ENCODE peak calls at places on chromosomes 16 and 17, in nine cellular contexts. V is breast epithelium, E is adrenal gland, I is A549, K is GM12878, R is heart left ventricle, F is body of pancreas, M is H1, Y is ovary. T is an unnamed sample.

GRCh38 chr16:16137110-16137509 is 86.2 kb downstream of the ABCC6 start:
- DNase-seq in V (no peak), E (no peak), I (no peak), K (no peak), R (no peak), F (no peak), M (no peak), Y (no peak), T (no peak)

GRCh38 chr17:16255481-16255901 is 38.5 kb downstream of the PIGL start:
- DNase-seq in V (no peak), E (peak; percentile 74), I (no peak), K (no peak), R (peak; percentile 64), F (peak; percentile 88), M (peak; percentile 7), Y (peak; percentile 78), T (no peak)

GRCh38 chr17:7224661-7225111 is 4.9 kb downstream of the ACADVL start:
- DNase-seq in V (no peak), E (peak; percentile 68), I (no peak), K (no peak), R (no peak), F (peak; percentile 26), M (no peak), Y (no peak), T (no peak)

GRCh38 chr16:24135624-24136296 is 120.4 kb upstream of the CACNG3 start:
- DNase-seq in V (no peak), E (no peak), I (no peak), K (no peak), R (no peak), F (no peak), M (no peak), Y (no peak), T (no peak)

GRCh38 chr16:12546918-12547607 is 256.6 kb downstream of the CPPED1 start:
- DNase-seq in V (no peak), E (no peak), I (no peak), K (peak; percentile 89), R (no peak), F (no peak), M (no peak), Y (no peak), T (peak; percentile 75)

GRCh38 chr17:2405247-2405926 is 4.5 kb upstream of the MNT start:
- DNase-seq in V (no peak), E (peak; percentile 20), I (peak; percentile 67), K (no peak), R (no peak), F (no peak), M (no peak), Y (no peak), T (peak; percentile 35)

GRCh38 chr17:40884708-40885512 is at the start of gene KRT20:
- DNase-seq in V (no peak), E (no peak), I (no peak), K (no peak), R (no peak), F (no peak), M (no peak), Y (no peak), T (no peak)

GRCh38 chr16:1613240-1613639 is 1.1 kb downstream of the CRAMP1 start:
- DNase-seq in V (no peak), E (peak; percentile 33), I (no peak), K (no peak), R (no peak), F (no peak), M (no peak), Y (no peak), T (peak; percentile 40)

GRCh38 chr16:75323198-75323597 is 71.8 kb upstream of the BCAR1 start:
- DNase-seq in V (no peak), E (no peak), I (no peak), K (no peak), R (no peak), F (no peak), M (no peak), Y (no peak), T (no peak)

GRCh38 chr17:82985973-82986372 is 93.4 kb upstream of the METRNL start:
- DNase-seq in V (peak; percentile 81), E (no peak), I (no peak), K (no peak), R (peak; percentile 20), F (peak; percentile 55), M (no peak), Y (no peak), T (no peak)

GRCh38 chr16:48916566-48916965 is 306.6 kb upstream of the N4BP1 start:
- DNase-seq in V (no peak), E (no peak), I (no peak), K (no peak), R (no peak), F (no peak), M (no peak), Y (no peak), T (no peak)

GRCh38 chr16:46577988-46578579 is 43.1 kb downstream of the SHCBP1 start:
- DNase-seq in V (no peak), E (no peak), I (no peak), K (no peak), R (no peak), F (no peak), M (no peak), Y (no peak), T (no peak)

GRCh38 chr16:52591441-52592215 is 44.7 kb upstream of the TOX3 start:
- DNase-seq in V (no peak), E (no peak), I (no peak), K (no peak), R (no peak), F (no peak), M (no peak), Y (no peak), T (no peak)

GRCh38 chr16:17366299-17366961 is 104.3 kb downstream of the XYLT1 start:
- DNase-seq in V (no peak), E (no peak), I (no peak), K (no peak), R (no peak), F (no peak), M (no peak), Y (no peak), T (no peak)

GRCh38 chr16:66832190-66832589 is 1.4 kb upstream of the NAE1 start:
- DNase-seq in V (no peak), E (no peak), I (no peak), K (no peak), R (no peak), F (no peak), M (no peak), Y (no peak), T (no peak)

DNA sequence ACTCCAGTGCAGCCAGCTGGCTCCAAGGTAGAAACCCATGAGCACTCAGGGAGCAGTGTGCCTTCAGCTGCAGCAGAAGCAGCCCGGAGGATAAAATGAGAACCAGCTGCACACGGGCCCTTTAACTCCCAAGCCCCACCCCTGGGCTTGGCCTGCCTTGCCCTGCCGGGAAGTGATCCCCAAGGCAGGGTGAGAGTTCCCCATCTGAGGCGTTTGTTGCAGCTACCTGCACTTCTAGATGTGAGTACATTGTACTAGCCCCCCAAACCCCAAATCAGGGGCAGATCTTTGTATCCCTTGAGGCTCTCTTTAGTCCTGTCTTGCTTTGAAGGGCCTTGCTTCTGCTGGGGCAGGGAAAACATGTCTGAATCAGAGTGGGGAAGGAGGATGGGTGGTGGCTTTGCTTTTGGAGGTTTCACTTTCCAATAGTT is at the start of gene MVP:
- DNase-seq in V (no peak), E (peak; percentile 75), I (peak; percentile 56), K (no peak), R (peak; percentile 82), F (peak; percentile 86), M (no peak), Y (peak; percentile 75), T (peak; percentile 58)
- TF ChIP-seq POLR2A in V (peak; percentile 15), E (peak; percentile 77), I (no peak), K (peak; percentile 32), R (peak; percentile 48), F (peak; percentile 72), M (no peak), Y (peak; percentile 60), T (no peak)

GRCh38 chr17:81898885-81899284 is 3.2 kb upstream of the NPB start:
- DNase-seq in V (no peak), E (no peak), I (no peak), K (no peak), R (no peak), F (no peak), M (no peak), Y (no peak), T (no peak)
- TF ChIP-seq POLR2A in V (no peak), E (no peak), I (no peak), K (no peak), R (no peak), F (no peak), M (no peak), Y (no peak), T (no peak)

DNA sequence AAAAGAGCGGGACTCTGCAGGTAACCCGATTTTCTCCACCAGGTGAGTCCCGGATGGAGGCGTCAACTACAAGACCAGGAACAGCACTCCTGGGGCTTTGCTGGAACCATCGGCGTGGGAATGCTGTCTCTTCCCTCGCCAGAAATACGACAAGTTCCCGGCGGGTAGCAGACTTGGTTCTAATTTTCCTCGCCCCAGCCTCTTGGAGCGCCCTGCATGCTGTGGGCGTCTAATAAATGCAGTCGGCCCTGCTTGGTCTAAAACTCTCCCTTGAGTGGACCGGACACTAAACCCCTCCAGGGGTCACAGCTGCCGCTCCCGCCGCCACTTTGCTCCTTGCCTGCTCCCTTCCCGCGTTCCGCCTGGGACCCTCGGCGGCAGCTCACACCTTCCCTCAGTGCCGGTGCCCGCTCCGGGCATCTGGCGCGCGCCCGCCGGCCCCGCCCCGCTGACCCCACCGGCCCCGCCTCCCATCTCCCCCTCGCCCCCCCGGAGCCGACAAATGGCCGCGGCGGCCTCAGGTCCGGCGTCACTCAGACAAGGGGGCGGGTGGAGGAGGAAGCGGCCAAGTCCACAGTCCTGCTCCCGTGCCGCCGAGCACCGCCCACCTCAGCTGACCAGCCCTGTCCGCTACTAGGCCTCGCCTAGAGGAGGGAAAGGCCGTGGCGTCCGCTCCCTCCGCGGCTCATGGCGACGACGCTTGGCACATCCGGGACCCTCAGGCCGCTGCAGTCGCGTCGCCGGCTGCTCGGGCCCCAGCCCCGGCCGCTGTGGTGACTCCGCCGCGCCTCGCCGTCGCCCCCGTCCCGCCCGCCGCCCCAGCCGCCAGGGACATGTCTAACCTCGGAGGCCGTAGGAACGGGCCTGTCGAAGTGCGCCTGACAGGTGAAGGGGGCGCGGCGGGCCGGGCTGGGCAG is 65.8 kb downstream of the KPNA2 start:
- DNase-seq in V (peak; percentile 95), E (peak; percentile 95), I (peak; percentile 97), K (no peak), R (peak; percentile 96), F (peak; percentile 98), M (peak; percentile 86), Y (peak; percentile 94), T (peak; percentile 88)
- TF ChIP-seq POLR2A in V (peak; percentile 66), E (peak; percentile 96), I (peak; percentile 85), K (peak; percentile 82), R (peak; percentile 83), F (peak; percentile 85), M (no peak), Y (peak; percentile 66), T (peak; percentile 53)

DNA sequence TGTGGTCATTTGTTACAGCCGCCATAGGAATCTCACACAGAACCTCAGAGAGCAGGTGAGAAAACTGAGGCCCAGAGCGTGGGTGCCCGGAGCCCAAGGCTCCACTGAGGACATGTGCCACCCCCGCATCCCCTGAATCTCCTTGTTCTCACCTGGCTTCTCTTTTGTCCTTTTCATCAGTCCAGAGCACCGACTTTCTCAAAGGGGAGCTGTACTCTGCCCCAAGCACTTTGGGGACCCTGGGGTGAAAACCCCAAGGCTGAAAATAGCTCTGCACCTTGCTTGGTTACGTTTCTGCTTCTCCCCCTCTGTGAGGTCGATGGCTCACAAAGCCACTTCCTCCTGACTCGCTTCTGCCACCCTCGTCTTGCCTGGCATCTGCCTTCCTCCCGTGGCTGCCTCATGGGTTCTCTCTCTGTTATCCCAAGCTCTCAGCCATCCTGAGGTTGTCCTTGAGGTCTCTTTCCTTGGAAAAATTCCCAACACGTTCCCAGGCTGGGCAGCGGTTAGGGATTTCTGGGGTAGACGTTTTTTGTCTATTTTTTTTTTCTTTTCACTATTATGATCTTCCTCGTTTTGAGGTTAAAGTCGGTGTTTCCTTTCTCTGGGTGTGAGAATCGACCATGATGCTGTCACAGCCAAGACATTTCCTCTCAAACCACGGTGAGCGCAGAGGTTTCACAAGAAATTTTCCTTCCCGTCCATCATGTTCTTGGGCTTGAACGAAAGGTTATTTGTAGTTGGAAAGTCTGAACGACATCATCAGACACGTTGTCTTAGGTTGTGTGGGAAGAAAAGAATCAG is 37.2 kb downstream of the IRF8 start:
- DNase-seq in V (no peak), E (no peak), I (no peak), K (peak; percentile 89), R (no peak), F (no peak), M (no peak), Y (no peak), T (peak; percentile 80)
- TF ChIP-seq POLR2A in V (no peak), E (no peak), I (no peak), K (peak; percentile 19), R (no peak), F (no peak), M (no peak), Y (no peak), T (no peak)

T was measured in NB4.